ENCODE peak calls at places on chromosomes 4 and X, in five cellular contexts. E is left ventricle myocardium inferior, I is mucosa of descending colon, O is right lobe of liver, U is lower leg skin. A is an unnamed sample.

GRCh38 chr4:173801361-173801760 is 271.3 kb upstream of the HAND2 start:
- DNase-seq in E (no peak), I (no peak), O (no peak), U (no peak), A (no peak)

GRCh38 chr4:140567722-140568121 is 1.0 kb downstream of the UCP1 start:
- DNase-seq in E (no peak), I (no peak), O (no peak), U (no peak), A (peak)

GRCh38 chr4:133585323-133585722 is 436.2 kb downstream of the PCDH10 start:
- DNase-seq in E (no peak), I (no peak), O (no peak), U (no peak), A (no peak)

GRCh38 chr4:93299116-93299515 is 529.4 kb upstream of the ATOH1 start:
- DNase-seq in E (no peak), I (no peak), O (no peak), U (no peak), A (no peak)

GRCh38 chr4:42151568-42152506 is 618 bp downstream of the BEND4 start:
- DNase-seq in E (no peak), I (peak), O (no peak), U (no peak), A (peak)

GRCh38 chrX:18707442-18708049 is at the start of gene PPEF1:
- DNase-seq in E (no peak), I (no peak), O (no peak), U (no peak), A (no peak)

GRCh38 chr4:17189322-17189721 is 290.9 kb upstream of the LDB2 start:
- DNase-seq in E (no peak), I (peak), O (no peak), U (no peak), A (no peak)

GRCh38 chr4:120897981-120898719 is 24.4 kb downstream of the PRDM5 start:
- DNase-seq in E (no peak), I (no peak), O (no peak), U (no peak), A (no peak)

GRCh38 chrX:15468036-15468435 is 25.1 kb downstream of the PIR start:
- DNase-seq in E (no peak), I (peak), O (no peak), U (no peak), A (no peak)

GRCh38 chrX:126137899-126138298 is 28.2 kb downstream of the DCAF12L2 start:
- DNase-seq in E (no peak), I (no peak), O (no peak), U (no peak), A (no peak)

GRCh38 chrX:79107891-79108718 is 36.4 kb upstream of the GPR174 start:
- DNase-seq in E (no peak), I (no peak), O (no peak), U (no peak), A (no peak)

GRCh38 chr4:53128959-53129358 is 236.9 kb downstream of the SCFD2 start:
- DNase-seq in E (peak), I (peak), O (no peak), U (no peak), A (no peak)

GRCh38 chrX:105636667-105637066 is 185.7 kb upstream of the NRK start:
- DNase-seq in E (no peak), I (no peak), O (no peak), U (no peak), A (no peak)

GRCh38 chr4:25993564-25994185 is 79.7 kb downstream of the SMIM20 start:
- DNase-seq in E (peak), I (peak), O (no peak), U (no peak), A (peak)

GRCh38 chr4:86963697-86964096 is 28.9 kb downstream of the AFF1 start:
- DNase-seq in E (no peak), I (no peak), O (no peak), U (no peak), A (no peak)

GRCh38 chrX:49001521-49002090 is 458 bp downstream of the GRIPAP1 start:
- DNase-seq in E (no peak), I (peak), O (no peak), U (no peak), A (peak)

GRCh38 chrX:29530520-29530919 is 684.8 kb upstream of the MAGEB2 start:
- DNase-seq in E (no peak), I (no peak), O (no peak), U (no peak), A (no peak)

GRCh38 chr4:112514449-112515277 is 1.3 kb downstream of the NEUROG2 start:
- DNase-seq in E (no peak), I (no peak), O (no peak), U (peak), A (peak)

GRCh38 chr4:98546910-98547544 is 111.4 kb downstream of the TSPAN5 start:
- DNase-seq in E (no peak), I (no peak), O (no peak), U (no peak), A (no peak)

GRCh38 chrX:45851434-45851991 is 650.8 kb upstream of the DIPK2B start:
- DNase-seq in E (no peak), I (peak), O (no peak), U (no peak), A (peak)

GRCh38 chr4:86376850-86377249 is 17.0 kb upstream of the MAPK10 start:
- DNase-seq in E (no peak), I (no peak), O (no peak), U (no peak), A (no peak)

GRCh38 chr4:89661490-89661889 is 175.5 kb downstream of the SNCA start:
- DNase-seq in E (no peak), I (no peak), O (no peak), U (no peak), A (no peak)

GRCh38 chrX:14616301-14616700 is 87.0 kb downstream of the GLRA2 start:
- DNase-seq in E (no peak), I (no peak), O (no peak), U (no peak), A (no peak)

GRCh38 chr4:971670-972500 is 1.5 kb downstream of the DGKQ start:
- DNase-seq in E (no peak), I (peak), O (no peak), U (no peak), A (no peak)

GRCh38 chr4:7867701-7868429 is 71.8 kb downstream of the AFAP1 start:
- DNase-seq in E (no peak), I (no peak), O (no peak), U (peak), A (no peak)

GRCh38 chr4:110622841-110623709 is at the start of gene PITX2:
- DNase-seq in E (peak), I (peak), O (no peak), U (peak), A (peak)

GRCh38 chr4:1237981-1238675 is 10.8 kb downstream of the CTBP1 start:
- DNase-seq in E (peak), I (no peak), O (peak), U (peak), A (no peak)

GRCh38 chrX:46912098-46912672 is at the start of gene JADE3:
- DNase-seq in E (peak), I (peak), O (peak), U (peak), A (peak)

GRCh38 chrX:24423960-24424359 is 41.1 kb upstream of the PDK3 start:
- DNase-seq in E (no peak), I (no peak), O (no peak), U (no peak), A (no peak)

GRCh38 chr4:155974957-155975356 is 21.3 kb upstream of the CTSO start:
- DNase-seq in E (no peak), I (no peak), O (no peak), U (no peak), A (no peak)

GRCh38 chrX:114889454-114889853 is 128.0 kb downstream of the IL13RA2 start:
- DNase-seq in E (no peak), I (no peak), O (no peak), U (no peak), A (no peak)

GRCh38 chr4:27616166-27616565 is 755.5 kb downstream of the STIM2 start:
- DNase-seq in E (no peak), I (no peak), O (no peak), U (no peak), A (no peak)

GRCh38 chrX:118872102-118872566 is 48.5 kb downstream of the ZCCHC12 start:
- DNase-seq in E (no peak), I (peak), O (no peak), U (no peak), A (no peak)

GRCh38 chr4:125719987-125720386 is 405.2 kb downstream of the FAT4 start:
- DNase-seq in E (no peak), I (no peak), O (no peak), U (no peak), A (no peak)

GRCh38 chrX:105701310-105702052 is 120.9 kb upstream of the NRK start:
- DNase-seq in E (no peak), I (no peak), O (no peak), U (no peak), A (no peak)

GRCh38 chr4:180057891-180058643 is 2185.1 kb upstream of the TENM3 start:
- DNase-seq in E (no peak), I (peak), O (peak), U (peak), A (peak)

GRCh38 chr4:143363332-143363731 is 26.7 kb downstream of the GAB1 start:
- DNase-seq in E (no peak), I (no peak), O (no peak), U (no peak), A (no peak)

GRCh38 chr4:143364063-143364462 is 27.4 kb downstream of the GAB1 start:
- DNase-seq in E (no peak), I (no peak), O (no peak), U (no peak), A (no peak)

GRCh38 chr4:143372093-143372915 is 35.6 kb downstream of the GAB1 start:
- DNase-seq in E (no peak), I (no peak), O (no peak), U (no peak), A (no peak)

GRCh38 chr4:143369556-143369955 is 32.9 kb downstream of the GAB1 start:
- DNase-seq in E (no peak), I (peak), O (no peak), U (no peak), A (no peak)

DNA sequence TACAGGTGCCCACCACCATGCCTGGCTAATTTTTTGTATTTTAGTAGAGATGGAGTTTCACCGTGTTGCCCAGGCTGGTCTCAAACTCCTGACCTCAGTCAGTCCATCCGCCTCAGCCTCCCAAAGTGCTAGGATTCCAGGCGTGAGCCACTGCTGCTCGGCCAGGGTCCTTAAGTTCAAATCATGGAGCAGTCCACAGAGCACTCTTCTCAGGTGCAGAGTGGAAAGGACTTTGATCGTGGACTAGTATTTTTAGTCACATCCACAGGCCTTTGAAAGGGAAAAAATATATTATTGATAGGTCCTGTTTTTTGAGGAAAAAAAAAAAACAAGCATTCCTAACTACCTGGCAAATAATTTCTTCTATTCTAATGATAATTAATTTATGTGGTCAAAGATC is 31.2 kb downstream of the GAB1 start:
- DNase-seq in E (no peak), I (no peak), O (no peak), U (no peak), A (no peak)
- TF ChIP-seq CTCF in E (no peak), I (no peak), O (no peak), U (no peak), A (no peak)

DNA sequence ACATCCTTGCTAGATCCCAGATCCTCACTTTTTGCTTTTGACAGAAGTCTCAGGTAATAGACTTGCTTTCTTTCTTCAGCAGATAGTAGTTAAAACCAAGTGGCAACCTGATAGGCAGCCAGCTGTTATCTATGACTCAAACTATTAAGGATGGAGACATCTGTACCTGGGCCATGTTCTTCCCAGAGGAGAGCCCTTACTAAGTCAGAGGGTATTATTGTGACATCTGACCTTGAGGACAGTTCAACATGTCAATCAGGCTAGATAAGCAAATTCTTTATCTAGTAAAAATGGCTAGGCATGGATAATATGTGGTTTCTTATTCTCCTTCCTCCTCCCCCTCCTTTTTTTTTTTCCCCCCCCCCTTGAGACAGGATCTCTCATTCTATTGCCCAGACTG is 39.2 kb downstream of the TRIM2 start:
- DNase-seq in E (no peak), I (no peak), O (no peak), U (no peak), A (no peak)
- TF ChIP-seq CTCF in E (no peak), I (no peak), O (no peak), U (no peak), A (no peak)

GRCh38 chr4:4921077-4921476 is 61.6 kb downstream of the MSX1 start:
- DNase-seq in E (no peak), I (no peak), O (no peak), U (peak), A (no peak)

GRCh38 chr4:4922441-4922840 is 63.0 kb downstream of the MSX1 start:
- DNase-seq in E (no peak), I (no peak), O (no peak), U (peak), A (peak)

GRCh38 chr4:4919926-4920325 is 60.5 kb downstream of the MSX1 start:
- DNase-seq in E (no peak), I (no peak), O (no peak), U (no peak), A (no peak)

GRCh38 chr4:4918067-4918466 is 58.6 kb downstream of the MSX1 start:
- DNase-seq in E (no peak), I (no peak), O (no peak), U (no peak), A (no peak)

GRCh38 chr4:4923208-4923607 is 63.7 kb downstream of the MSX1 start:
- DNase-seq in E (no peak), I (no peak), O (no peak), U (peak), A (peak)
- TF ChIP-seq CTCF in E (no peak), I (no peak), O (no peak), U (no peak), A (no peak)

GRCh38 chrX:134026732-134027311 is 41.4 kb upstream of the GPC3 start:
- DNase-seq in E (no peak), I (peak), O (no peak), U (no peak), A (peak)
- TF ChIP-seq CTCF in E (peak), I (no peak), O (peak), U (no peak), A (no peak)

A was measured in activated CD8-positive, alpha-beta T cell treated with anti-CD3 and anti-CD28 coated beads for 36 hours.